ENCODE peak calls at places on chromosomes 6 and 20, in four cellular contexts. U is testis, Z is A549, S is IMR-90. O is an unnamed sample. For H3K9me3, the result is how much of the 10 kb centered on the place peaks cover.

GRCh38 chr20:47784599-47785320 is 521 bp downstream of the SULF2 start:
- DNase-seq in U (no peak), Z (peak), S (peak), O (peak)

GRCh38 chr20:16806886-16807285 is 58.7 kb downstream of the OTOR start:
- DNase-seq in U (no peak), Z (no peak), S (peak), O (no peak)

GRCh38 chr6:149969635-149970034 is 5.9 kb downstream of the ULBP1 start:
- DNase-seq in U (no peak), Z (no peak), S (no peak), O (no peak)

GRCh38 chr20:51828762-51829161 is 26.4 kb upstream of the SALL4 start:
- DNase-seq in U (no peak), Z (no peak), S (no peak), O (no peak)

GRCh38 chr6:20533746-20534294 is 437 bp upstream of the CDKAL1 start:
- DNase-seq in U (no peak), Z (no peak), S (no peak), O (no peak)

GRCh38 chr20:32464401-32465091 is 106.4 kb downstream of the ASXL1 start:
- DNase-seq in U (no peak), Z (no peak), S (no peak), O (no peak)

GRCh38 chr6:36851149-36851614 is 11.9 kb upstream of the CPNE5 start:
- DNase-seq in U (peak), Z (peak), S (peak), O (peak)

GRCh38 chr6:45514454-45514853 is 136.7 kb upstream of the SUPT3H start:
- DNase-seq in U (no peak), Z (peak), S (peak), O (no peak)

GRCh38 chr6:37171141-37171969 is 1.4 kb downstream of the PIM1 start:
- DNase-seq in U (peak), Z (no peak), S (peak), O (peak)

GRCh38 chr6:100342830-100343229 is 121.9 kb downstream of the SIM1 start:
- DNase-seq in U (no peak), Z (no peak), S (peak), O (no peak)

GRCh38 chr20:11431613-11432012 is 486.1 kb upstream of the BTBD3 start:
- DNase-seq in U (no peak), Z (no peak), S (no peak), O (no peak)

GRCh38 chr20:38471987-38472512 is 593 bp upstream of the RALGAPB start:
- DNase-seq in U (no peak), Z (no peak), S (no peak), O (no peak)

GRCh38 chr20:41141153-41141815 is 3.9 kb downstream of the PLCG1 start:
- DNase-seq in U (peak), Z (no peak), S (peak), O (peak)

GRCh38 chr6:17930321-17930993 is 57.0 kb downstream of the KIF13A start:
- DNase-seq in U (no peak), Z (no peak), S (peak), O (peak)

GRCh38 chr6:48098923-48099322 is 12.1 kb downstream of the PTCHD4 start:
- DNase-seq in U (no peak), Z (no peak), S (no peak), O (no peak)

GRCh38 chr6:34809914-34810882 is 18.3 kb downstream of the BLTP3A start:
- DNase-seq in U (no peak), Z (no peak), S (peak), O (no peak)

GRCh38 chr6:42010185-42010872 is 40.0 kb upstream of the TAF8 start:
- DNase-seq in U (no peak), Z (no peak), S (no peak), O (no peak)

GRCh38 chr6:30494275-30494990 is 5.1 kb downstream of the HLA-E start:
- DNase-seq in U (no peak), Z (no peak), S (no peak), O (no peak)

GRCh38 chr6:71043902-71044301 is 87.0 kb upstream of the B3GAT2 start:
- DNase-seq in U (no peak), Z (no peak), S (peak), O (no peak)

GRCh38 chr6:33592595-33593413 is 12.7 kb upstream of the BAK1 start:
- DNase-seq in U (peak), Z (no peak), S (no peak), O (no peak)

GRCh38 chr6:89680150-89680549 is 41.6 kb upstream of the LYRM2 start:
- DNase-seq in U (no peak), Z (no peak), S (no peak), O (no peak)

GRCh38 chr6:83252717-83253116 is 59.6 kb downstream of the RWDD2A start:
- DNase-seq in U (no peak), Z (no peak), S (peak), O (no peak)

GRCh38 chr6:56046576-56046975 is 171.2 kb upstream of the BMP5 start:
- DNase-seq in U (no peak), Z (no peak), S (peak), O (no peak)

GRCh38 chr20:25540273-25540672 is 45.1 kb downstream of the NINL start:
- DNase-seq in U (peak), Z (no peak), S (no peak), O (no peak)

GRCh38 chr20:49701916-49702315 is 11.8 kb downstream of the B4GALT5 start:
- DNase-seq in U (no peak), Z (no peak), S (no peak), O (no peak)

GRCh38 chr6:73710470-73710869 is 14.5 kb downstream of the CD109 start:
- DNase-seq in U (no peak), Z (peak), S (peak), O (peak)

GRCh38 chr20:20759132-20759531 is 46.7 kb upstream of the RALGAPA2 start:
- DNase-seq in U (no peak), Z (no peak), S (no peak), O (no peak)

GRCh38 chr6:127690092-127690491 is 113.1 kb downstream of the C6orf58 start:
- DNase-seq in U (no peak), Z (peak), S (peak), O (no peak)

GRCh38 chr6:129164032-129164431 is 281.1 kb downstream of the LAMA2 start:
- DNase-seq in U (no peak), Z (no peak), S (no peak), O (no peak)

GRCh38 chr6:129163551-129163950 is 280.6 kb downstream of the LAMA2 start:
- DNase-seq in U (no peak), Z (no peak), S (no peak), O (no peak)

DNA sequence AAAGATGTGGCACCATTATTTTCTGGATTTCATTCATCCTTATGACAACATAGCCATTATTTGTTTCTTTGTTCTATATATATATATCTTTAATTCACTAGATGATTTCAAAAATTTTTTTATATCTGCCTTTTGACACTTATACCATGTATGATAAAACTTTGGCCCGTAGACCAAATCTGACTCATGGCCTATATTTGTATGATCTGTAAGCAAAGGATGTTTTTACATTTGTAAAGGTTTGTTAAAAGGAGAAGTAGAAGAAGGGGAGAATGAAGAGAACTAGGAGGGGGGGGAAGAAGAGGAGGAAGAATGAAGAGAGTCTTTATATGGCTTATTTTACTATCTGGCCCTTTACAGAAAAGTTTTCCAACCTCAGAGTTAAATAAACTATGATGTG is 279.7 kb downstream of the LAMA2 start:
- DNase-seq in U (no peak), Z (no peak), S (peak), O (no peak)
- TF ChIP-seq CTCF in U (no peak), Z (no peak), S (no peak), O (no peak)

DNA sequence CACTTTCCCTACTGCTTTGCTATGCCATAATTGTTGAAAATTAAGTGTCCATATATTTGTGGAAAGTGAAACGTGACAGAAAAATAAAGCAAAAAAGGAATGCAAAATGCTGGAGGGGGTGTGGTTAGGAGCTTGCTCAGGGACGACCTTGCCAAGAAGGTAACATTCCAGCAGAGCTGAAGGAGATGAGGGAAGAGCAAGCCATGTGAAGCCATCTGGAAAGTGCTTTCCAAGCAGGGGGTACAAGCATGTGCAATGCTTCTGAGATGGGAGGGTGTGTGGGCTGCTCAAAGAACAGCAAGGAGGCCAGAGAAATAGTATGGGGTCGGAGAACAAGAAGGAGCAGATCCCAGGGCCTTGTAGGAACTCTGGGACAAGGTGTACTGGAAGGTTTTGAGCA is 161.7 kb downstream of the ISM1 start:
- DNase-seq in U (no peak), Z (no peak), S (no peak), O (no peak)
- H3K9me3 ChIP-seq in U (under half), Z (under half), S (under half), O (under half)

GRCh38 chr6:6927437-6928361 is 180.1 kb upstream of the RREB1 start:
- DNase-seq in U (no peak), Z (no peak), S (no peak), O (no peak)
- TF ChIP-seq CTCF in U (no peak), Z (no peak), S (no peak), O (no peak)

DNA sequence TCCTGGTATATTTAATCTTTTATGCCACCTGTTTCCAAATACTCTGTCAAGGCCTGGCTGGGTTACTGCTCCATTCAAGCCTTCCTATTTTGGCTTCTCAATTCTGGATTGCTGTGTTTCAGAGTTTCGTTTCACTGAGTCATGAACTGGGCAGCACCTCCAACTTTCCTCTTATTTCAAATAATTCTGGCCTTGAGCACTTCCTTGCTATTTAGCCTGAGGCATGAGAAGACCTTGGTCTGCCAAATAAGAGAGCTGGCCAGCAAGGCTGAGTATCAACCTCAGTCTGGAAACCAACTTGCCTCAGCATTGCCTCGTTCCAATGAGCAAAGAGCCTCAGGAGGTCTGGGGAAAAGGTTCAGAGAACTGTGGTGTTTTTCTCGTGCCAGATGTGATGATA is 66.6 kb downstream of the TNFAIP3 start:
- DNase-seq in U (peak), Z (no peak), S (peak), O (peak)
- H3K9me3 ChIP-seq in U (under half), Z (under half), S (under half), O (under half)